ENCODE peak calls at places on chromosomes 1 and 21, in five cellular contexts. J is mammary epithelial cell, L is cardiac muscle cell, W is HL-60, C is left ventricle myocardium inferior. F is an unnamed sample.

GRCh38 chr1:45013551-45014209 is 1.6 kb downstream of the UROD start:
- DNase-seq in J (no peak), L (no peak), W (no peak), C (no peak), F (no peak)

GRCh38 chr1:184387871-184388670 is 1.2 kb downstream of the C1orf21 start:
- DNase-seq in J (peak), L (peak), W (no peak), C (peak), F (peak)

GRCh38 chr1:153366261-153366660 is 8.6 kb downstream of the S100A9 start:
- DNase-seq in J (no peak), L (no peak), W (no peak), C (no peak), F (no peak)

GRCh38 chr21:25370311-25370744 is 237.0 kb downstream of the MRPL39 start:
- DNase-seq in J (peak), L (peak), W (no peak), C (no peak), F (peak)

GRCh38 chr1:1889847-1890505 is 911 bp downstream of the GNB1 start:
- DNase-seq in J (peak), L (peak), W (peak), C (peak), F (peak)

GRCh38 chr1:117826551-117827078 is 102.8 kb downstream of the GDAP2 start:
- DNase-seq in J (peak), L (peak), W (no peak), C (peak), F (peak)

GRCh38 chr1:211647666-211648065 is 27.8 kb downstream of the NEK2 start:
- DNase-seq in J (no peak), L (no peak), W (no peak), C (no peak), F (no peak)

GRCh38 chr1:211571998-211572397 is 7.0 kb downstream of the SLC30A1 start:
- DNase-seq in J (no peak), L (no peak), W (no peak), C (no peak), F (no peak)

GRCh38 chr1:159211331-159212136 is 6.9 kb downstream of the ACKR1 start:
- DNase-seq in J (no peak), L (peak), W (peak), C (no peak), F (no peak)

GRCh38 chr1:74502432-74502831 is 10.0 kb downstream of the LRRC53 start:
- DNase-seq in J (peak), L (peak), W (peak), C (no peak), F (no peak)

GRCh38 chr1:164774819-164775654 is 216.1 kb downstream of the PBX1 start:
- DNase-seq in J (no peak), L (no peak), W (no peak), C (no peak), F (no peak)

GRCh38 chr1:167431909-167432650 is 86.2 kb downstream of the CD247 start:
- DNase-seq in J (no peak), L (no peak), W (no peak), C (no peak), F (no peak)

GRCh38 chr1:63659448-63659847 is 66.2 kb downstream of the PGM1 start:
- DNase-seq in J (no peak), L (no peak), W (no peak), C (no peak), F (no peak)

GRCh38 chr1:158506369-158506987 is 34.5 kb downstream of the OR10R2 start:
- DNase-seq in J (peak), L (peak), W (peak), C (no peak), F (peak)

GRCh38 chr1:54716299-54717047 is 812 bp downstream of the TTC4 start:
- DNase-seq in J (peak), L (no peak), W (no peak), C (no peak), F (peak)

GRCh38 chr1:163296504-163296903 is 25.2 kb upstream of the NUF2 start:
- DNase-seq in J (no peak), L (no peak), W (no peak), C (no peak), F (no peak)

GRCh38 chr1:98557808-98558390 is 103.6 kb upstream of the SNX7 start:
- DNase-seq in J (no peak), L (peak), W (no peak), C (no peak), F (no peak)

GRCh38 chr1:4665456-4665855 is 11.0 kb downstream of the AJAP1 start:
- DNase-seq in J (no peak), L (no peak), W (no peak), C (no peak), F (no peak)

GRCh38 chr1:228860911-228861829 is 125.9 kb downstream of the RHOU start:
- DNase-seq in J (peak), L (peak), W (no peak), C (no peak), F (peak)

GRCh38 chr1:69533343-69533742 is 34.4 kb upstream of the LRRC7 start:
- DNase-seq in J (peak), L (no peak), W (no peak), C (no peak), F (peak)

GRCh38 chr1:4506591-4506990 is 147.8 kb upstream of the AJAP1 start:
- DNase-seq in J (no peak), L (no peak), W (no peak), C (no peak), F (no peak)

GRCh38 chr1:56508523-56508983 is 70.8 kb downstream of the PLPP3 start:
- DNase-seq in J (peak), L (peak), W (peak), C (peak), F (peak)

GRCh38 chr1:42949312-42950145 is 9.1 kb downstream of the SLC2A1 start:
- DNase-seq in J (no peak), L (no peak), W (no peak), C (no peak), F (no peak)

GRCh38 chr21:45511007-45511406 is 31.2 kb downstream of the SLC19A1 start:
- DNase-seq in J (no peak), L (no peak), W (no peak), C (peak), F (no peak)

GRCh38 chr1:195894411-195894810 is 713.8 kb downstream of the KCNT2 start:
- DNase-seq in J (peak), L (no peak), W (no peak), C (no peak), F (no peak)

GRCh38 chr1:204450461-204451257 is 39.0 kb upstream of the PPP1R15B start:
- DNase-seq in J (no peak), L (no peak), W (no peak), C (peak), F (no peak)

GRCh38 chr1:244965182-244965581 is 100.8 kb upstream of the HNRNPU start:
- DNase-seq in J (no peak), L (no peak), W (no peak), C (no peak), F (no peak)

GRCh38 chr1:201790261-201790660 is 38.7 kb upstream of the IPO9 start:
- DNase-seq in J (peak), L (peak), W (no peak), C (no peak), F (no peak)

GRCh38 chr1:114040273-114041043 is 61.2 kb downstream of the OLFML3 start:
- DNase-seq in J (peak), L (peak), W (peak), C (no peak), F (no peak)

GRCh38 chr1:91098299-91098901 is 76.6 kb upstream of the ZNF644 start:
- DNase-seq in J (no peak), L (peak), W (no peak), C (no peak), F (no peak)

GRCh38 chr21:44407493-44407892 is 47.8 kb upstream of the LRRC3 start:
- DNase-seq in J (no peak), L (no peak), W (no peak), C (no peak), F (no peak)

GRCh38 chr1:28592314-28593071 is 428 bp downstream of the RAB42 start:
- DNase-seq in J (no peak), L (no peak), W (no peak), C (peak), F (no peak)

GRCh38 chr21:16195476-16195875 is 465.7 kb downstream of the USP25 start:
- DNase-seq in J (peak), L (peak), W (peak), C (no peak), F (peak)

GRCh38 chr1:82632164-82632563 is 831.4 kb downstream of the ADGRL2 start:
- DNase-seq in J (no peak), L (peak), W (no peak), C (no peak), F (peak)

GRCh38 chr1:206427296-206427695 is 43.0 kb upstream of the IKBKE start:
- DNase-seq in J (no peak), L (no peak), W (no peak), C (no peak), F (no peak)

GRCh38 chr1:178593526-178593925 is 80.6 kb downstream of the TEX35 start:
- DNase-seq in J (no peak), L (no peak), W (no peak), C (no peak), F (no peak)

DNA sequence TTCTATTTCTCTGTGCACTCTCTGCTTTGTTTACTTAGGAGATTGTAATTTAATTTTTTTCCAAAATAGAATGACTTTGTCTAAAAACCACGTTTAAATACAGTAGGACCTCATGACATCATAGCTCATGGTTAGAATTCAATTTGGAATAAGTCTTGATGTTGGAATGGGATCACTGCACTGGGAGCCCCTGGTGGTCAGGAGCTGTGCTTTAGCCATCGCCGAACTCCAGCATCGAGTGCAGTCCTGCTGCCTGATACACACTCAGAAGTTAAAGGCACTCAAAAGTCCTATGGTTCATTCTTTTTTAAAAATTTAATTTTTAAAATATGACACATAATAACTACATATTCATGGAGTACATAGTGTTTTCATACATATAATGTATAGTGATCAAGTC is 75.1 kb downstream of the TEX35 start:
- DNase-seq in J (no peak), L (no peak), W (no peak), C (no peak), F (no peak)
- H3K27ac ChIP-seq in J (no peak), L (no peak), W (no peak), C (no peak), F (no peak)

GRCh38 chr1:17279001-17279830 is 28.8 kb upstream of the PADI4 start:
- DNase-seq in J (no peak), L (no peak), W (no peak), C (no peak), F (no peak)

GRCh38 chr1:17280894-17281293 is 27.1 kb upstream of the PADI4 start:
- DNase-seq in J (no peak), L (no peak), W (no peak), C (no peak), F (no peak)

GRCh38 chr1:17281775-17282181 is 26.2 kb upstream of the PADI4 start:
- DNase-seq in J (no peak), L (no peak), W (peak), C (no peak), F (peak)

GRCh38 chr1:17280436-17280835 is 27.6 kb upstream of the PADI4 start:
- DNase-seq in J (no peak), L (no peak), W (no peak), C (no peak), F (no peak)

DNA sequence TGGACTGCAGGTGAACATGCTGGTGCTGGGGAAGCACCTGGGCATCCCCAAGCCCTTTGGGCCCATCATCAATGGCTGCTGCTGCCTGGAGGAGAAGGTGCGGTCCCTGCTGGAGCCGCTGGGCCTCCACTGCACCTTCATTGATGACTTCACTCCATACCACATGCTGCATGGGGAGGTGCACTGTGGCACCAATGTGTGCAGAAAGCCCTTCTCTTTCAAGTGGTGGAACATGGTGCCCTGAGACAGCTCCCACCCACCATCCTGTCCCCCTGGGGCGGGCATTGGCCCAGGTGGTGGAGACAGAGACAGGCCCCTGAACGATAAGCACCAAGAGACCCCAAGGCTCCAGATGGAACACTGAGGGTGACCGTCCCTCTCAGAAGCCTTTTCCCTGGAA is 25.2 kb upstream of the PADI4 start:
- DNase-seq in J (no peak), L (no peak), W (no peak), C (no peak), F (no peak)
- TF ChIP-seq CTCF in J (no peak), L (no peak), W (no peak), C (no peak), F (no peak)

DNA sequence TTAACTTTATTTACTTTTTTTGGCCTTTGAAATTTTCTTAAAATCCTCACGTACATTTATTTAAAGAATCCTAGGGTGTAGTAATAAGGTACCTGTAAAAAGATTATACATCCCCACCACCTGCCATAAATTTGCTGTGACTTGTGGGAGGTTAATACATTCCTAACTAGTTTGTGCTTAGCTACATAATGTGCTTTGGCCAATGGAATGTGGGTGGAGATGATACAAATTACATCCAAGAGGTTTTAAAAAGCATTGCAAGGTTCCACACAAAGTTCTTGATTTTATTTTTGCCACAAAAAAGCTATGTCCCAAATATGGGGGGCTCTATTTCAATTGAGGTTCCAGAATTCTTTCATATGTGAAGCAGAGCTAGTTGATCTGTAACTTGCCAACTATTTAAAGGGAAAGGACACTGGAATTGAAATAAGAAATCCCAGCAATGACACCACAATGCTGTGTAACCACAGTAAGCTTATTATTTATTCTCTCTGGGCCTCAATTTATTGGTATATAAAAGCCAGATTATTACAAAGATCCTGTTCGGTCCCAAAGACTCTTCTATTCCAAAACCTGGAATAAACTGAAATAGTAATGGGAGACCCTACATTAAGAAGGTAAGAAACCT is 15.7 kb downstream of the ASPM start:
- DNase-seq in J (peak), L (peak), W (no peak), C (no peak), F (peak)
- H3K27ac ChIP-seq in J (peak), L (no peak), W (no peak), C (no peak), F (no peak)

GRCh38 chr21:42010507-42011493 is 640 bp upstream of the ZBTB21 start:
- DNase-seq in J (peak), L (peak), W (peak), C (no peak), F (no peak)

GRCh38 chr21:42009018-42009830 is 936 bp downstream of the ZBTB21 start:
- DNase-seq in J (peak), L (peak), W (peak), C (peak), F (no peak)

GRCh38 chr21:42007541-42007940 is 2.6 kb downstream of the ZBTB21 start:
- DNase-seq in J (no peak), L (no peak), W (no peak), C (no peak), F (no peak)

GRCh38 chr21:42012344-42012743 is 2.2 kb upstream of the ZBTB21 start:
- DNase-seq in J (no peak), L (no peak), W (no peak), C (no peak), F (no peak)

GRCh38 chr21:42009831-42010506 is at the start of gene ZBTB21:
- DNase-seq in J (peak), L (peak), W (peak), C (peak), F (peak)
- TF ChIP-seq CTCF in J (no peak), L (no peak), W (no peak), C (no peak), F (no peak)

GRCh38 chr1:93877529-93877928 is 1.5 kb downstream of the DNTTIP2 start:
- DNase-seq in J (no peak), L (no peak), W (no peak), C (no peak), F (no peak)
- H3K27ac ChIP-seq in J (peak), L (no peak), W (no peak), C (no peak), F (no peak)

DNA sequence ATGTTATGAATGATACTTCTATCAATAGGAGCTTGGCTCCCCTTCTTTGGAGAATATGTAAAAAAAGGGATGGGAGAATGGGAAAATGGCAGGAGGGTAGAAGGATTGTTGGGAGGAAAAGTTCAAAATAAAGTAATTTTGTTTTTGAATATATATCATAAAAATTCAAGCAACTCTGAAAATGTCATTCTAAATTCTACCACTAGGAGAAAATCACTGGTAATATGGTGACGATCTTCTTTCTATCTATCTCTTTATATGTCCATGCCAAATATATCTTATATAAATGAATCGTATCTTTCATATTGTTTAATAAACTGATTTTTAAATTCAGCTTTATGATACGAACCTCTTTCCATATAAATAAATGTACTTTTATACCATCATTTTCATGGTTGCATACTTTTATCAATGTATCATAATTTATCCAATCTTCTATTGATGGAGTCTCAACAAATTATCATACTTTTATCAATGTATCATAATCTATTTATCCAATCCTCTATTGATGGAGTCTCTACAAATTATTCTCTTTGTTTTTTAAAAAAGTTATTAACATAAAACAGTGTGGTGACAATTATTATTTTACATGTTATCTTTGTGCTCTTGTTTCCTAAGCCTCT is 73.7 kb upstream of the MARK1 start:
- DNase-seq in J (no peak), L (no peak), W (no peak), C (no peak), F (no peak)
- TF ChIP-seq CTCF in J (peak), L (no peak), W (no peak), C (peak), F (peak)

GRCh38 chr1:170131450-170131849 is 14.3 kb upstream of the NTMT2 start:
- DNase-seq in J (no peak), L (no peak), W (no peak), C (no peak), F (no peak)
- H3K27ac ChIP-seq in J (no peak), L (no peak), W (no peak), C (no peak), F (no peak)

GRCh38 chr1:173868266-173869107 is at the start of gene ZBTB37:
- DNase-seq in J (peak), L (peak), W (peak), C (peak), F (no peak)
- TF ChIP-seq CTCF in J (no peak), L (no peak), W (no peak), C (no peak), F (peak)